ENCODE peak calls at places on chromosomes 16 and 17, in five cellular contexts. Z is HCT116, W is astrocyte of the spinal cord, R is HT1080, V is endodermal cell. Y is an unnamed sample.
A peak's percentile ranks its signal among the peaks of the same experiment; 100 is the strongest.

GRCh38 chr17:35932576-35932975 is 2.0 kb upstream of the RDM1 start:
- DNase-seq in Z (no peak), R (no peak), W (no peak), V (no peak), Y (no peak)

GRCh38 chr17:70478883-70479282 is 309.6 kb downstream of the KCNJ2 start:
- DNase-seq in R (no peak), W (no peak), V (no peak), Z (no peak), Y (peak; percentile 37)

GRCh38 chr17:31581491-31581890 is 190.0 kb downstream of the RAB11FIP4 start:
- DNase-seq in R (no peak), W (peak; percentile 68), Z (no peak), V (no peak), Y (peak; percentile 55)

GRCh38 chr17:82090549-82091263 is 7.3 kb downstream of the FASN start:
- DNase-seq in W (no peak), V (no peak), Z (no peak), R (no peak), Y (no peak)

GRCh38 chr17:1942666-1943431 is 82.3 kb downstream of the RTN4RL1 start:
- DNase-seq in R (no peak), V (no peak), Z (no peak), W (no peak), Y (no peak)

GRCh38 chr16:20899503-20900298 is 457 bp downstream of the DCUN1D3 start:
- DNase-seq in V (no peak), W (peak; percentile 36), R (no peak), Z (no peak), Y (peak; percentile 43)

GRCh38 chr16:75445298-75445697 is 12.0 kb upstream of the CFDP1 start:
- DNase-seq in W (no peak), R (no peak), Z (no peak), V (no peak), Y (no peak)

GRCh38 chr16:31386157-31386984 is 6.8 kb upstream of the ITGAD start:
- DNase-seq in V (peak; percentile 69), R (peak; percentile 32), Z (peak; percentile 54), W (no peak), Y (no peak)

GRCh38 chr17:39981207-39982068 is 831 bp downstream of the PSMD3 start:
- DNase-seq in R (no peak), Z (no peak), V (no peak), W (peak; percentile 2), Y (no peak)

GRCh38 chr16:920722-921121 is 50.1 kb downstream of the LMF1 start:
- DNase-seq in Z (no peak), V (no peak), R (no peak), W (no peak), Y (peak; percentile 47)

GRCh38 chr17:5821057-5821456 is 236.7 kb upstream of the NLRP1 start:
- DNase-seq in Z (no peak), R (peak; percentile 63), W (peak; percentile 12), V (no peak), Y (no peak)

GRCh38 chr16:75264999-75265910 is 13.8 kb upstream of the BCAR1 start:
- DNase-seq in V (peak; percentile 73), W (no peak), R (no peak), Z (no peak), Y (no peak)

GRCh38 chr17:81556175-81556691 is 4.1 kb upstream of the FAAP100 start:
- DNase-seq in R (peak; percentile 56), V (no peak), W (no peak), Z (no peak), Y (no peak)

GRCh38 chr17:63843387-63844292 is 1.2 kb upstream of the SMARCD2 start:
- DNase-seq in V (no peak), Z (peak; percentile 40), R (peak; percentile 71), W (peak; percentile 27), Y (peak; percentile 75)

GRCh38 chr17:4162366-4162765 is 19.4 kb downstream of the CYB5D2 start:
- DNase-seq in V (peak; percentile 53), R (no peak), W (no peak), Z (no peak), Y (no peak)

GRCh38 chr17:6910987-6911603 is 79.6 kb upstream of the TEKT1 start:
- DNase-seq in V (no peak), Z (peak; percentile 29), W (peak; percentile 61), R (peak; percentile 48), Y (no peak)

GRCh38 chr16:85365120-85365519 is 248.0 kb upstream of the GSE1 start:
- DNase-seq in W (no peak), Z (no peak), V (no peak), R (no peak), Y (no peak)

GRCh38 chr17:39617446-39618251 is 9.1 kb upstream of the PPP1R1B start:
- DNase-seq in R (peak; percentile 68), Z (no peak), W (no peak), V (peak; percentile 80), Y (no peak)

GRCh38 chr16:67185866-67186134 is 2.0 kb upstream of the MATCAP1 start:
- DNase-seq in V (no peak), W (no peak), Z (no peak), R (no peak), Y (no peak)

Y was measured in tibial artery.